ENCODE peak calls at places on chromosomes 16 and 17, in six cellular contexts. Y is fibroblast of lung, E is SK-N-MC, N is GM23248, O is neural progenitor cell, J is A673. Q is an unnamed sample.

GRCh38 chr17:72176516-72176851 is 55.7 kb downstream of the SOX9 start:
- DNase-seq in E (no peak), N (no peak), Y (no peak), J (no peak), O (no peak), Q (no peak)

GRCh38 chr16:52613508-52613907 is 66.6 kb upstream of the TOX3 start:
- DNase-seq in O (no peak), Y (no peak), E (no peak), J (no peak), N (no peak), Q (no peak)

GRCh38 chr16:89921131-89921698 is 1.9 kb upstream of the TUBB3 start:
- DNase-seq in N (peak; percentile 41), Y (no peak), J (no peak), E (no peak), O (peak; percentile 36), Q (no peak)

GRCh38 chr16:56657555-56658430 is at the start of gene MT1F:
- DNase-seq in E (no peak), J (peak; percentile 78), N (peak; percentile 64), Y (peak; percentile 14), O (peak; percentile 89), Q (peak; percentile 89)

GRCh38 chr17:43983515-43984411 is 20.7 kb upstream of the NAGS start:
- DNase-seq in O (peak; percentile 64), E (no peak), J (no peak), Y (no peak), N (peak; percentile 42), Q (no peak)

GRCh38 chr16:676565-677297 is 1.3 kb downstream of the RHBDL1 start:
- DNase-seq in O (no peak), J (no peak), Y (no peak), E (no peak), N (no peak), Q (peak; percentile 95)

GRCh38 chr16:87765473-87765775 is 362 bp downstream of the KLHDC4 start:
- DNase-seq in O (no peak), Y (no peak), N (peak; percentile 38), E (no peak), J (peak; percentile 46), Q (no peak)

GRCh38 chr17:78338860-78339259 is 21.0 kb downstream of the SOCS3 start:
- DNase-seq in O (no peak), J (no peak), N (no peak), E (no peak), Y (no peak), Q (peak; percentile 94)

GRCh38 chr16:18932243-18932997 is 6.2 kb upstream of the SMG1 start:
- DNase-seq in O (peak; percentile 37), N (peak; percentile 91), E (no peak), Y (peak; percentile 9), J (no peak), Q (peak; percentile 35)

GRCh38 chr16:54145881-54146280 is 140.7 kb downstream of the IRX3 start:
- DNase-seq in E (no peak), J (no peak), Y (no peak), O (no peak), N (no peak), Q (no peak)

GRCh38 chr16:56275801-56276200 is 84.5 kb downstream of the GNAO1 start:
- DNase-seq in J (no peak), N (no peak), O (no peak), Y (no peak), E (no peak), Q (no peak)

DNA sequence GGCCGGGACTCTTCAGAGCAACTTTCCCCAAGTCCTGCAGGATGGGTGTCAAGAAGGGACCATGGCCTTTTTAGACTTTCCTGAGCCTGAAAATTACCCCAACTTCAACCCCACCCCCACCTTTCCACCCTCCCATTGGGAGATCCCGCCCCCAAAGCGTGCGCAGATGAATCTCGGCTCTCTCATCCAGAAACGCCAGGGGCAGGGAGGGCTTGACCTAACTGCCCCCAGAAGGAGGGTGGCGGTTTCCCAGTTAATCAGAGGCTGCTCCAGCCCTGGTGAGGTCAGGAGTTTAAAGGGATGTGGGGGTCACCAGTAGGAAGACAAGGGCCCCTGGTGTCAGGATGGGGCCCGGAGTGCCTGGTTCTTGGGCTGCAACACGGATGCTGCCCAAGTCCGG is 480 bp downstream of the KIF19 start:
- DNase-seq in N (no peak), E (no peak), J (no peak), Y (no peak), O (peak; percentile 40), Q (no peak)
- H3K4me3 ChIP-seq in N (no peak overlapping the region), E (peak overlapping the region; percentile 65), J (peak overlapping the region; percentile 42), Y (no peak overlapping the region), O (peak overlapping the region; percentile 60), Q (no peak overlapping the region)

GRCh38 chr17:82372591-82373452 is 1.3 kb downstream of the UTS2R start:
- DNase-seq in O (peak; percentile 38), Y (no peak), E (no peak), J (peak; percentile 62), N (no peak), Q (no peak)

GRCh38 chr17:82370471-82371332 is 863 bp upstream of the UTS2R start:
- DNase-seq in E (no peak), O (no peak), J (no peak), Y (peak; percentile 17), N (peak; percentile 46), Q (no peak)

GRCh38 chr17:82369211-82369610 is 2.4 kb upstream of the UTS2R start:
- DNase-seq in N (no peak), E (no peak), J (no peak), O (no peak), Y (no peak), Q (no peak)

GRCh38 chr17:82372063-82372590 is 562 bp downstream of the UTS2R start:
- DNase-seq in Y (no peak), J (no peak), N (no peak), E (no peak), O (no peak), Q (no peak)

GRCh38 chr17:82371333-82372062 is at the start of gene UTS2R:
- DNase-seq in Y (no peak), E (no peak), J (no peak), N (no peak), O (peak; percentile 81), Q (no peak)
- TF ChIP-seq EZH2 in Y (peak; percentile 64), E (no peak), J (no peak), N (no peak), O (peak; percentile 67), Q (no peak)

DNA sequence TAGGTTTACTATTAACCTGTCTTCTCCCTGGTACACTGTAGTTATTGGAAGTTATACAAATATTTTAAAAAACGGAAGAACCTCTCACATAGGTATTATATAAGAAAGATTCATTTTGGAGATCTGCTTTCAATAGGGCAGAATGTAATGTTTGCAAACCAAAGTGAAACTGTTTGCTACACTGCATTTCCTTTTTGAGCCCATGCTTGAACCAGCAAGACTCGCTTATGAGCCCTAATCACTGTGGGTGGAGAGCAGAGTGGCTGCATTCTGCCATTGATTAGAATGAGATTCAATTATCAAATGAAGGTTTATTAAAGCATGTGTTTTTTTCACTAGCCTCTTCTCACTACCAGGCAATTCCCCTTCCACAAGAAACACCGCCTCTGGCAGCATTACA is 589.7 kb downstream of the CDH11 start:
- DNase-seq in N (no peak), E (no peak), J (no peak), O (no peak), Y (no peak), Q (no peak)
- H3K4me3 ChIP-seq in N (no peak overlapping the region), E (no peak overlapping the region), J (no peak overlapping the region), O (no peak overlapping the region), Y (no peak overlapping the region), Q (no peak overlapping the region)

GRCh38 chr16:4987580-4988374 is 29.6 kb downstream of the SEC14L5 start:
- DNase-seq in E (no peak), Y (no peak), O (peak; percentile 40), J (no peak), N (no peak), Q (no peak)
- TF ChIP-seq EZH2 in E (no peak), Y (peak; percentile 50), O (peak; percentile 41), J (peak; percentile 64), N (no peak), Q (no peak)

DNA sequence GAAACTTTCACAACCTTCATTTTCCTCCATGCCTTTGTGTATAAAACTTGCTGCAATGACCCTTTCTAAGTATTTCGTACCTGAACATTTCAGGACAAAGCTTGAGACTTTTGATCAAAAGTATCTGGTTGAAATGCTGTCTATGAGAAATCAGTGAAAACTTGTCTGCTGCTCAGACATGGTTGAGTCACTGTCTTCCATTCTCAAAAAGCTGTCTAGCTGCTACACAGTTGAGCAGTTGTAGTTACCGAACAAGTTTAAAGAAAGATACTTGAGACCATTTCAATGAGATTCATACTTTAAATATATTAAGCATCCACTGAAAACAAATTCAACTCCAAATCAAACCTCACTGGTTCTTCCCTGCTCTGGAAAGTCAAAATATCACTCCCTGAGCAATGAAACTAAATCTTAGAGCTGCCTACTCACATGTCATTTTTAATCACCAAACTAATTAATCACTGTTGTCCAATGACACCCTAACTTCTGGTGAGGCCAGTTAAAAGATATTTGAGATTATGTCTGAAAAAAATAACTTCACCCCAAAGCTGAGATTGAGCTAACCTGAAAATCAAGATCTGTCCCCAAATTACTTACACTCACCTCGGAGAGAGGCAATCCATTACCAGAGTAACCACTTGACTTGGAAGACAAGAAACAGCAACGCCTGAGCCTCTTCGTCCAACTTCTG is 503 bp downstream of the TMEM100 start:
- DNase-seq in O (no peak), N (peak; percentile 57), E (no peak), Y (no peak), J (no peak), Q (no peak)
- H3K4me3 ChIP-seq in O (peak overlapping the region; percentile 36), N (peak overlapping the region; percentile 61), E (peak overlapping the region; percentile 67), Y (peak overlapping the region; percentile 16), J (peak overlapping the region; percentile 40), Q (no peak overlapping the region)

DNA sequence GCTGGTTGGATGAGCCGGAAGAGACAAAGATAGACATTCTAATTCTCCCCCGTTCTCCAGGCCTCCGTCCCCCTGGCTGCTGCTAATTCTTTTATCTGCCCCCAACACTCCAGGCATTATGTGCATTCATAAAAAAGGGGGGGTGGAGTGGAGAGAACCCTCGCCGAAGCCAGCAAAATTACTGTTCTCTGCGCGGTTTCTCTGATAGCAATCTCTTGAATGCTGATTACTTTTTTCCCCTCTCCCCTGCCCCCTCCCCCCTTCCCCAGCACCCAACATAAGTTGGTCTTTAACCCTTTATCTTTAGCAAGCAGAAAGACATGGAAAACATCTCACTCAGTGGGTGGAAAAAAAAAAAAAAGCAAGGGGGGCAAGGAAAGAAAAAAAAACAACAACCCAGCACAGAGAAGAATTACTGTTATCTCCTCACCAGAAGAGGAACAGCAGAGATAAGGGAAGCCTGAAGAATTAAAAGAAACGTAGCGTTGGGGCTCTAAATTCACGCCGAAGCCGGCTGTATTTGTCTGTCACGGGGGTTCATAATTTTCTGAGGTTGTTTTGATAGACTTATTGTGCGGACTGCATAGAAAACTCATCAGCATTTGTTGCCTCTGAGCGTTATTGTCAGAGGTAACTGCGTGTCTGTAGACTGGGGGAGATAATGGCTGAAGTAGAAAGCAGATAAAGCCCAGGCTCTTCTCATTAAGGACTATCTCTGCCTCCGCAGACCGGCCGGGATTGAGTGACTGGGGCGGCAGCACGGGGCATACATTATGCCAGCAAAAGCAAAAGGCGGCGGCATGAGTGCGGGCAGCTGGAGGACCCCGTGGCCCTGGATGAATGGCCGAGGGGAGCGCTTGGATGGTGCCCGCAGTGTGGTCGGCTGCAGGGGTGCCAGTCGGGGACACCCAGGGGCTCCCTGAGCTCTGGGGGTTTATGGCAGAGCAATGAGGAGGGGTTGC is 126.9 kb downstream of the MRM1 start:
- DNase-seq in O (no peak), N (no peak), E (peak; percentile 32), J (no peak), Y (no peak), Q (no peak)
- TF ChIP-seq EZH2 in O (no peak), N (no peak), E (no peak), J (no peak), Y (no peak), Q (peak; percentile 60)

Q was measured in mammary epithelial cell.